ENCODE peak calls at places on chromosomes 12 and 14, in eight cellular contexts. J, M, S, K, D, H, Z and E are unnamed samples.

GRCh38 chr14:104724407-104724980 is 465 bp downstream of the ADSS1 start:
- DNase-seq in M (peak; percentile 63), J (peak; percentile 77), S (no peak), H (no peak), Z (no peak), K (peak; percentile 83), D (no peak), E (no peak)

GRCh38 chr12:47184813-47185212 is 105.1 kb upstream of the AMIGO2 start:
- DNase-seq in K (no peak), H (no peak), M (no peak), D (no peak), S (no peak), J (no peak), Z (no peak), E (no peak)

GRCh38 chr12:121751034-121751433 is 38.5 kb downstream of the TMEM120B start:
- DNase-seq in K (no peak), M (no peak), D (no peak), S (no peak), J (no peak), H (no peak), Z (no peak), E (no peak)

GRCh38 chr14:31835049-31835448 is 242.1 kb upstream of the ARHGAP5 start:
- DNase-seq in S (no peak), J (no peak), K (no peak), M (no peak), D (no peak), H (no peak), Z (no peak), E (no peak)

GRCh38 chr12:25653487-25654175 is 100.5 kb upstream of the LMNTD1 start:
- DNase-seq in K (no peak), S (no peak), H (no peak), Z (no peak), M (no peak), J (peak; percentile 6), D (no peak), E (no peak)

GRCh38 chr14:90871605-90872233 is 55.5 kb upstream of the TTC7B start:
- DNase-seq in K (no peak), Z (no peak), J (no peak), S (no peak), M (no peak), D (peak; percentile 26), H (no peak), E (no peak)

GRCh38 chr14:30906752-30907658 is 32.6 kb downstream of the COCH start:
- DNase-seq in Z (no peak), D (no peak), S (no peak), M (no peak), J (no peak), H (no peak), K (no peak), E (no peak)

GRCh38 chr14:24071144-24071697 is at the start of gene CPNE6:
- DNase-seq in S (no peak), Z (no peak), K (no peak), M (no peak), J (no peak), H (no peak), D (no peak), E (no peak)

GRCh38 chr14:42013560-42013959 is 406.9 kb downstream of the LRFN5 start:
- DNase-seq in J (no peak), H (no peak), K (no peak), Z (no peak), S (no peak), D (no peak), M (no peak), E (no peak)

GRCh38 chr12:14394317-14395058 is 29.0 kb downstream of the ATF7IP start:
- DNase-seq in K (no peak), S (peak; percentile 51), H (peak; percentile 23), D (peak; percentile 77), Z (peak; percentile 78), M (peak; percentile 40), J (peak; percentile 56), E (no peak)

GRCh38 chr12:130070017-130070653 is 92.1 kb upstream of the FZD10 start:
- DNase-seq in M (no peak), D (no peak), J (peak; percentile 39), H (no peak), K (no peak), S (no peak), Z (no peak), E (no peak)

GRCh38 chr12:12546314-12546772 is 16.3 kb downstream of the DUSP16 start:
- DNase-seq in M (no peak), S (no peak), K (no peak), Z (no peak), D (no peak), H (no peak), J (no peak), E (no peak)

GRCh38 chr14:88815980-88816379 is 8.5 kb upstream of the TTC8 start:
- DNase-seq in M (no peak), Z (no peak), H (no peak), J (no peak), D (no peak), S (no peak), K (no peak), E (no peak)

GRCh38 chr12:118307069-118307954 is 65.4 kb downstream of the TAOK3 start:
- DNase-seq in H (no peak), S (peak; percentile 80), M (no peak), D (peak; percentile 79), J (peak; percentile 53), K (no peak), Z (peak; percentile 92), E (no peak)

GRCh38 chr14:46325777-46326176 is 325.8 kb downstream of the RPL10L start:
- DNase-seq in D (no peak), J (no peak), M (no peak), K (no peak), Z (no peak), S (no peak), H (no peak), E (no peak)

GRCh38 chr12:77584860-77585259 is 245.8 kb upstream of the NAV3 start:
- DNase-seq in J (no peak), K (no peak), Z (no peak), D (no peak), M (no peak), S (no peak), H (no peak), E (no peak)

GRCh38 chr12:116916714-116917114 is 6.0 kb downstream of the FBXW8 start:
- DNase-seq in D (peak; percentile 41), S (peak; percentile 65), J (peak; percentile 39), K (peak; percentile 11), Z (peak; percentile 68), M (peak; percentile 32), H (no peak), E (no peak)
- TF ChIP-seq CTCF in D (peak; percentile 38), S (peak; percentile 55), J (no peak), K (no peak), Z (peak; percentile 73), M (no peak), H (no peak), E (no peak)

DNA sequence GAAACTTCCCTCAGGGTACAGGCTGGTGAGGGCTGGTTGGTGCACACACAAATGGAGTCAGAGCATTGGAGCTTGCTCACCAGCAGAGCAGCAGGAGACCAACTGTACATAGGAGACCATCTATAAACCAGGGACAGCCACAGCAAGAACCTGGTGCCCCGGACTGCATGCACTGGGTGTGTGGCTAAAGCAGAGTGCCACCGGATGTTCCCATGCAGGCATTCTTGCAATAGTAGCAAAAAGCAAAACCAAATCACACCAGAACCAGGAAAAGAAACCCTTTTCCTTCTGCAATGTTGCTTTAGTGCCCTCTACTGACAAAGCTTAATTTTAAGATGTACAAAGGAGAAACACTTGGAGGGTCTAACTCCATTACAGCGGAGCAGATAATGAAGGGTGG is 136.3 kb downstream of the MDGA2 start:
- DNase-seq in D (peak; percentile 1), S (no peak), Z (peak; percentile 8), K (no peak), J (no peak), M (no peak), H (no peak), E (no peak)
- TF ChIP-seq CTCF in D (peak; percentile 37), S (no peak), Z (peak; percentile 54), K (no peak), J (no peak), M (no peak), H (peak; percentile 66), E (peak; percentile 52)

DNA sequence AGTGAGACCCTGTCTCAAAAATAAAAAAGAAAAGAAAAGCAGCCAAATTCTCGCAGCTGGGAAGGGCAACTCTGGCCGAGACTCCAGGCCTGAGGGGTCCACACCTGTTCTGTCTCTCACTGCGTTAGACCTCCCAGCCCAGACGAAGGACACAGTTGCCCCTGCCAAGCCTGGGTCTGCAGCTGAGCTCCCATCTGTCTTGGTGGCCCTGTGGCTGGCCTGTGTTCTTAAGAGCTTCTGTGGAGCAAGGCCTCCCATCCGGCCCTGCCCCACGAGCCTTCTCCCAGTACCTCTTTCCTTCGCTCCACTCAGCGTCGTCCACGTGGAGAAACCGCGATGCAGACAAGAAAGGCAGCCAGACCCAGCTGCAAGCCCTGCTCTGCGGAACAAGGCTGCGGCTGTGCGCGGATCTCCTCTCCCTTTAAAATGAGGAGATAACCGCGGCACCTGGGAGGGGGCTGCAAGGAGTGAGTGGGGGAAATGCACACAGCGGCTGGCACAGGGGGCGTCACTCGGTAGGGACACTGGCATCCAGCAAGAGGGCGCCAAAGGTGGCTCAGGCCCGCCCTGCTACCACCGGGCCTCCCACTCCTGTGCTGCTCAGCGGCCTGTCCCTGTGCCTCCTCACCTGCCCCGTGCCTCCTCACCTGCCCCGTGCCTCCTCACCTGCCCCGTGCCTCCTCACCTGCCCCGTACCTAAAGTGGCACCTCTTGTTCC is 42.4 kb downstream of the LRRC74A start:
- DNase-seq in M (no peak), K (no peak), D (no peak), Z (no peak), S (no peak), J (no peak), H (no peak), E (no peak)
- TF ChIP-seq CTCF in M (no peak), K (no peak), D (no peak), Z (no peak), S (no peak), J (no peak), H (no peak), E (no peak)

GRCh38 chr14:83860757-83861156 is 1669.2 kb upstream of the FLRT2 start:
- DNase-seq in H (no peak), M (no peak), J (no peak), D (no peak), S (no peak), K (no peak), Z (no peak), E (no peak)
- TF ChIP-seq CTCF in H (no peak), M (no peak), J (no peak), D (no peak), S (no peak), K (no peak), Z (no peak), E (no peak)

GRCh38 chr14:60637490-60638452 is 11.5 kb downstream of the SIX1 start:
- DNase-seq in D (no peak), H (no peak), M (no peak), K (peak; percentile 42), J (no peak), Z (peak; percentile 52), S (no peak), E (peak; percentile 27)
- TF ChIP-seq CTCF in D (no peak), H (no peak), M (no peak), K (no peak), J (no peak), Z (no peak), S (no peak), E (peak; percentile 10)

DNA sequence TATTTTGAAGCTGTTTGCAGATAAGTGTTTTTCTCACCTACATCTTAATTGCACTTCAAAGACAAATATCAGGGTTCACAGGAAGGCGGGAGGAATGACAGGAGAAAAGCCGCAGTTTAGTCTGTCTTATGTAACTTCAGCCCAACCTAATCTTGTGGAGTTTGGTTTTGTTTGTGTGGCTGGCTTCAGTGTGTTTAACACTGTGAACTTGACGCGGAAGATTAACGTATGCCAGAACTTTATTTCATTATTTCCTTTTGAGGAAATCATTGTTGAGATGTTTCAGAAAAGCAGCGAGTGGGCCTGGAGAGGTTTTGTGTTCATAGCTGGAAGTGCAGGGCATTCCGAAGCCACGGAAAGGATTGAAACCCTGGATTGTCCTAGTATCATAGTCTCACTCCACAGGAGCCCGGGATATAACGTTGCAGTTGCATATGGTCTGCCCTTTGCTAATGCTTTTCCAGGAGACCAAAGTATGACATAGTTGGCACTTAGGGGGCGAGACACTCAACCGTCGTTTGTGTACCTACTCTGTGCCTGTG is 2.0 kb downstream of the PELI2 start:
- DNase-seq in J (peak; percentile 8), M (peak; percentile 27), S (no peak), K (no peak), D (no peak), H (no peak), Z (no peak), E (no peak)
- TF ChIP-seq CTCF in J (no peak), M (no peak), S (peak; percentile 17), K (no peak), D (no peak), H (peak; percentile 30), Z (no peak), E (no peak)